ENCODE peak calls at places on chromosomes 7 and 10, in five cellular contexts. One of them, this sample, is unnamed.

GRCh38 chr7:7416031-7416968 is 119.4 kb downstream of the COL28A1 start:
- DNase-seq in MM.1S: no peak
- DNase-seq in hepatocyte: peak
- DNase-seq in GM23248: peak
- DNase-seq in HCT116: no peak
- DNase-seq in this sample: peak

GRCh38 chr10:1886039-1886438 is 148.7 kb upstream of the ADARB2 start:
- DNase-seq in GM23248: no peak
- DNase-seq in HCT116: no peak
- DNase-seq in MM.1S: no peak
- DNase-seq in hepatocyte: no peak
- DNase-seq in this sample: no peak

GRCh38 chr7:132179681-132180080 is 396.6 kb downstream of the PLXNA4 start:
- DNase-seq in hepatocyte: no peak
- DNase-seq in HCT116: no peak
- DNase-seq in GM23248: no peak
- DNase-seq in MM.1S: no peak
- DNase-seq in this sample: no peak

GRCh38 chr7:102111063-102111757 is 175.5 kb upstream of the SH2B2 start:
- DNase-seq in HCT116: no peak
- DNase-seq in MM.1S: no peak
- DNase-seq in GM23248: no peak
- DNase-seq in hepatocyte: no peak
- DNase-seq in this sample: no peak

GRCh38 chr7:47300472-47301021 is 281.4 kb downstream of the TNS3 start:
- DNase-seq in MM.1S: no peak
- DNase-seq in GM23248: no peak
- DNase-seq in hepatocyte: no peak
- DNase-seq in HCT116: no peak
- DNase-seq in this sample: no peak

GRCh38 chr10:110512461-110513187 is 14.9 kb downstream of the DUSP5 start:
- DNase-seq in MM.1S: peak
- DNase-seq in HCT116: no peak
- DNase-seq in hepatocyte: peak
- DNase-seq in GM23248: peak
- DNase-seq in this sample: peak

GRCh38 chr7:47088329-47089067 is 493.4 kb downstream of the TNS3 start:
- DNase-seq in GM23248: peak
- DNase-seq in hepatocyte: peak
- DNase-seq in MM.1S: peak
- DNase-seq in HCT116: peak
- DNase-seq in this sample: peak

GRCh38 chr7:134557391-134557790 is 8.5 kb downstream of the AKR1B15 start:
- DNase-seq in HCT116: no peak
- DNase-seq in GM23248: no peak
- DNase-seq in hepatocyte: no peak
- DNase-seq in MM.1S: no peak
- DNase-seq in this sample: no peak

GRCh38 chr7:149385195-149385955 is 75.5 kb downstream of the ZNF777 start:
- DNase-seq in GM23248: no peak
- DNase-seq in MM.1S: no peak
- DNase-seq in hepatocyte: no peak
- DNase-seq in HCT116: no peak
- DNase-seq in this sample: no peak

GRCh38 chr7:90320801-90321494 is at the start of gene FAM237B:
- DNase-seq in GM23248: peak
- DNase-seq in HCT116: no peak
- DNase-seq in hepatocyte: peak
- DNase-seq in MM.1S: no peak
- DNase-seq in this sample: peak

GRCh38 chr7:155188821-155189599 is 108.7 kb upstream of the INSIG1 start:
- DNase-seq in GM23248: peak
- DNase-seq in MM.1S: no peak
- DNase-seq in hepatocyte: no peak
- DNase-seq in HCT116: no peak
- DNase-seq in this sample: peak

GRCh38 chr7:17937506-17938115 is 2.7 kb downstream of the SNX13 start:
- DNase-seq in GM23248: peak
- DNase-seq in MM.1S: no peak
- DNase-seq in hepatocyte: no peak
- DNase-seq in HCT116: no peak
- DNase-seq in this sample: peak
- H3K4me2 ChIP-seq in GM23248: peak
- H3K4me2 ChIP-seq in MM.1S: peak
- H3K4me2 ChIP-seq in hepatocyte: peak
- H3K4me2 ChIP-seq in HCT116: peak
- H3K4me2 ChIP-seq in this sample: peak

DNA sequence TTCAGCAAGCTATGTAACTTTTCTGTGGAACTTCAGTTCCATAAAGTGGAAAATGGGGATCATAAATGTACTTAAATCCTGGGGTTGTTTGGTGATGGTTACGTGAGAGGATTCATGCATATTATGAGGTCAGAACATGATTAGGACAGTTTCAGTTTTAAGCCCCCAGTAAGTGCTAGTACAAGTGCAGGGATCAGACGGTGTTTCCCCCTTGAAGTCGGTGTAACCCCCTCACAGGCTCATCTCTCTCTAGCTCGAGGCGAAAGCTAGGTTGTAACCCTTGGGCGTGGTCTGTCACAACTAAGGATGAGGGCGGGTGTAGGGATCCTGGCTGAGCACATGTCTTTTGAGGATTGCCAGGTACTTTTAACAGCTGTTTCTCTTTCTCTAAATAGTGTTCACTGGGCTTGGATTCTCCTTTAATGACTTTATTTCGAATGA is 84.7 kb downstream of the SPAG6 start:
- DNase-seq in hepatocyte: no peak
- DNase-seq in MM.1S: no peak
- DNase-seq in HCT116: no peak
- DNase-seq in GM23248: no peak
- DNase-seq in this sample: no peak
- H3K4me2 ChIP-seq in hepatocyte: peak
- H3K4me2 ChIP-seq in MM.1S: no peak
- H3K4me2 ChIP-seq in HCT116: peak
- H3K4me2 ChIP-seq in GM23248: no peak
- H3K4me2 ChIP-seq in this sample: no peak

GRCh38 chr10:131044379-131044778 is 267.1 kb downstream of the TCERG1L start:
- DNase-seq in GM23248: no peak
- DNase-seq in hepatocyte: no peak
- DNase-seq in MM.1S: no peak
- DNase-seq in HCT116: no peak
- DNase-seq in this sample: no peak
- H3K4me2 ChIP-seq in GM23248: no peak
- H3K4me2 ChIP-seq in hepatocyte: no peak
- H3K4me2 ChIP-seq in MM.1S: no peak
- H3K4me2 ChIP-seq in HCT116: no peak
- H3K4me2 ChIP-seq in this sample: no peak

DNA sequence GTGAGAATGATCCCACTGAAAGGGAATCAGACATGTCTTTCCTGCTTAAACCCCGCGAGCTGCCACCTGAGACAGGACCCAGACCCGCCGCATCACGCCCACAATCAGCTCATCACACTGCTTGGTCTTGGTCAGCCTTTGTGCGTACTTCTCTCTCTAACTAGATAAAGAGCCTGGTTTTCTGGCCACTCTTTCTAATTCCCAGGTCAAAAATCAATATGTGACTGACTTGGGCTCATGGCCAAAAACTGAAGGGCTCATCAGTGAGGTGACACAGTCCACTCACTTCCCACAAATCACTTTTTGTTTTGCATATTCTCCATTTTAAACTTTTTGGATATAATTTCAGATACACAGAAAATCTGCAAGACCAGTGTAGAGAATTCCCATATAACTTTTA is 247.3 kb downstream of the DIP2C start:
- DNase-seq in MM.1S: no peak
- DNase-seq in GM23248: no peak
- DNase-seq in HCT116: no peak
- DNase-seq in hepatocyte: no peak
- DNase-seq in this sample: no peak
- H3K4me2 ChIP-seq in MM.1S: no peak
- H3K4me2 ChIP-seq in GM23248: no peak
- H3K4me2 ChIP-seq in HCT116: no peak
- H3K4me2 ChIP-seq in hepatocyte: no peak
- H3K4me2 ChIP-seq in this sample: no peak

This sample was measured in astrocyte.